ENCODE peak calls at places on chromosomes 11 and 22, in seven cellular contexts. D is H9, Q is neuronal stem cell, L is IMR-90, Z is H1, J is mesendoderm, Y is trophoblast cell. W is an unnamed sample.

GRCh38 chr22:44111562-44112155 is 69.1 kb upstream of the PARVG start:
- DNase-seq in D (no peak), Q (no peak), L (no peak), Z (no peak), J (no peak), Y (peak; percentile 65), W (no peak)

GRCh38 chr22:19038164-19038546 is 84.1 kb downstream of the DGCR2 start:
- DNase-seq in D (peak; percentile 19), Q (no peak), L (no peak), Z (no peak), J (no peak), Y (no peak), W (no peak)

GRCh38 chr11:25535462-25535861 is 796.5 kb upstream of the ANO3 start:
- DNase-seq in D (no peak), Q (no peak), L (no peak), Z (no peak), J (no peak), Y (no peak), W (peak; percentile 2)

GRCh38 chr11:30917859-30918478 is 331.8 kb upstream of the MPPED2 start:
- DNase-seq in D (no peak), Q (peak; percentile 72), L (peak; percentile 42), Z (no peak), J (peak; percentile 63), Y (no peak), W (peak; percentile 56)

GRCh38 chr11:61860054-61860903 is 31.1 kb downstream of the FADS3 start:
- DNase-seq in D (no peak), Q (no peak), L (no peak), Z (no peak), J (no peak), Y (no peak), W (no peak)

GRCh38 chr11:116613201-116613910 is 159.4 kb downstream of the BUD13 start:
- DNase-seq in D (no peak), Q (no peak), L (no peak), Z (no peak), J (no peak), Y (no peak), W (no peak)

GRCh38 chr11:65915101-65915820 is 3.6 kb downstream of the C11orf68 start:
- DNase-seq in D (no peak), Q (no peak), L (no peak), Z (no peak), J (no peak), Y (no peak), W (peak; percentile 51)

GRCh38 chr11:119696378-119697157 is 32.4 kb downstream of the NECTIN1 start:
- DNase-seq in D (peak; percentile 66), Q (no peak), L (no peak), Z (no peak), J (no peak), Y (no peak), W (no peak)

GRCh38 chr22:29311468-29312217 is 3.9 kb downstream of the RASL10A start:
- DNase-seq in D (no peak), Q (no peak), L (no peak), Z (no peak), J (no peak), Y (no peak), W (no peak)

GRCh38 chr11:44708063-44708462 is 18.7 kb upstream of the TSPAN18 start:
- DNase-seq in D (no peak), Q (no peak), L (no peak), Z (no peak), J (no peak), Y (no peak), W (no peak)

GRCh38 chr11:121104223-121104831 is 3.3 kb downstream of the TECTA start:
- DNase-seq in D (peak; percentile 48), Q (no peak), L (no peak), Z (no peak), J (peak; percentile 43), Y (no peak), W (no peak)

GRCh38 chr11:24588075-24588474 is 91.2 kb downstream of the LUZP2 start:
- DNase-seq in D (no peak), Q (no peak), L (peak; percentile 79), Z (no peak), J (no peak), Y (no peak), W (peak; percentile 63)

GRCh38 chr22:30294066-30294465 is 4.8 kb upstream of the CASTOR1 start:
- DNase-seq in D (no peak), Q (no peak), L (no peak), Z (no peak), J (no peak), Y (no peak), W (no peak)

GRCh38 chr11:47355283-47356128 is 3.0 kb upstream of the MYBPC3 start:
- DNase-seq in D (peak; percentile 98), Q (peak; percentile 90), L (peak; percentile 88), Z (peak; percentile 95), J (peak; percentile 98), Y (peak; percentile 94), W (peak; percentile 86)

GRCh38 chr11:29260939-29261705 is 755.7 kb downstream of the KCNA4 start:
- DNase-seq in D (no peak), Q (no peak), L (peak; percentile 86), Z (no peak), J (peak; percentile 60), Y (peak; percentile 54), W (peak; percentile 47)

GRCh38 chr11:73139476-73140198 is 2.5 kb downstream of the FCHSD2 start:
- DNase-seq in D (no peak), Q (no peak), L (peak; percentile 49), Z (no peak), J (no peak), Y (no peak), W (peak; percentile 43)

GRCh38 chr11:71240061-71240690 is 12.2 kb downstream of the SHANK2 start:
- DNase-seq in D (no peak), Q (no peak), L (no peak), Z (no peak), J (no peak), Y (no peak), W (no peak)

DNA sequence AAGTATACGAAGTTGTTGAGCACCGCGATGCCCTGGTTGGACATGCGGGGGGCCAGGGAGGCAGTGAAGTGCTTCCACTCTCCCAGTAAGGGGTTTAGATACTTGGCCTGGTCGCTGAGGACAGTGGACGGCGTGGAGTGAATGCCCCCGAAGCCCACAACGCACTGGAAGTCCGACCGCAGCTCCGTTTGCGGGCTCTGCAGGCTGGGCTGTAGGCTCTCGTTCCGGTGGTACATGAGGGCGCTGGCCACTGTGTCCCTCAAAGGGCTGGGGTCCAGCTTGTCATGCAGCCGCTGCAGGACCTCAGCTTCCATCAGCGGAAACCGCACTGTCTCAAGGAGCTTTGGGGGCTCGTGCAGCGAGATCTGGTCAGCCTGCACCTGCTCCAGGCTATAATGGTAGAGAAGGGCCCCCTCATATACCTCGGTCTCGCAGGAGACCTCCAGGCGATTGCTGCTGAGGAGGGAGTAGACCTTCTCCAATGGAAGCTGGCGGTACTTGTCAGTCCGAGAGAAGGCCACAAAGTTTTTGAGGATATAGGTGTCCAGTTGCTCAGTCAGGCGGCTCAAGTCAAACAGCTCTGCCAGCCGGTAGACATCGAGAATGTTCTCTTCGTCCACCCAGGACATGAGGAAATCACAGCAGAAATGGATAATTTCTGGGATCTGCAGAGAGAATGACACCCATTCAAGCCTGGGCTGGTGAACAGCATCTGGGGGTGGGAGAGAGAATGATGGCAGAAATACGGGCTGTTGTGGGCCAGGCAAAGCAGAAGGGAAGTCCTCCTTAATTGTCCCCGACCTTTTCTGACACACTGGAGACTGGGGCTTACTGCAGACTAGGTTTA is 27.5 kb upstream of the SCARF2 start:
- DNase-seq in D (no peak), Q (no peak), L (no peak), Z (no peak), J (no peak), Y (no peak), W (no peak)
- H2BK120ac ChIP-seq in D (no peak overlapping the region), Q (no peak overlapping the region), L (no peak overlapping the region), Z (no peak overlapping the region), J (no peak overlapping the region), Y (no peak overlapping the region), W (no peak overlapping the region)

GRCh38 chr11:986952-987305 is 49.6 kb downstream of the MUC6 start:
- DNase-seq in D (no peak), Q (no peak), L (no peak), Z (no peak), J (no peak), Y (no peak), W (no peak)
- H3K27ac ChIP-seq in D (no peak overlapping the region), Q (no peak overlapping the region), L (no peak overlapping the region), Z (no peak overlapping the region), J (no peak overlapping the region), Y (no peak overlapping the region), W (no peak overlapping the region)

GRCh38 chr11:130649749-130650275 is 201.4 kb downstream of the ADAMTS15 start:
- DNase-seq in D (no peak), Q (no peak), L (no peak), Z (no peak), J (no peak), Y (no peak), W (peak; percentile 45)

GRCh38 chr11:130647371-130647770 is 198.9 kb downstream of the ADAMTS15 start:
- DNase-seq in D (no peak), Q (no peak), L (no peak), Z (no peak), J (no peak), Y (no peak), W (no peak)

GRCh38 chr11:130646881-130647280 is 198.4 kb downstream of the ADAMTS15 start:
- DNase-seq in D (no peak), Q (no peak), L (no peak), Z (no peak), J (no peak), Y (no peak), W (no peak)

GRCh38 chr11:130650456-130651068 is 202.1 kb downstream of the ADAMTS15 start:
- DNase-seq in D (no peak), Q (no peak), L (peak; percentile 59), Z (no peak), J (no peak), Y (no peak), W (peak; percentile 20)

DNA sequence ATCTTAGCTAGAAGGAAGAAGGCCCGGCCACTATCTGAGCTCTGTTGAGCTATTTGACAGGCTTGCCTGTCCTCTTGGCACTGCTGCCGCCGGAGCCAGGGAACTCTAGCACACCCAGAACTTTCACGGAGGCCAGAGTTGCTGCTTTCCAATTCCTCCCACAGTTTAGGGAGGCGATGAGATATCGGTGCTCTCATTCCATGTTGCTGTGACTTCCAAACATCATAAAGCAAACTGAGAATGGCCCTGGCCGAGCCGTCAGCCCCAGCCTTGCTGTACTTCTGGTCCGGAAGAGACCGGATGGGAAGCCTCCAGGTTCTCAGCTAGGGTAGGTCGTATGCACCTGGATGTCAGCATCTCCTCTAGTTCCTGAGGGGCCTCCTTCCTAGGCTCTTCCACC is 200.2 kb downstream of the ADAMTS15 start:
- DNase-seq in D (no peak), Q (no peak), L (no peak), Z (no peak), J (no peak), Y (no peak), W (no peak)
- H2BK120ac ChIP-seq in D (no peak overlapping the region), Q (no peak overlapping the region), L (no peak overlapping the region), Z (no peak overlapping the region), J (no peak overlapping the region), Y (no peak overlapping the region), W (no peak overlapping the region)

DNA sequence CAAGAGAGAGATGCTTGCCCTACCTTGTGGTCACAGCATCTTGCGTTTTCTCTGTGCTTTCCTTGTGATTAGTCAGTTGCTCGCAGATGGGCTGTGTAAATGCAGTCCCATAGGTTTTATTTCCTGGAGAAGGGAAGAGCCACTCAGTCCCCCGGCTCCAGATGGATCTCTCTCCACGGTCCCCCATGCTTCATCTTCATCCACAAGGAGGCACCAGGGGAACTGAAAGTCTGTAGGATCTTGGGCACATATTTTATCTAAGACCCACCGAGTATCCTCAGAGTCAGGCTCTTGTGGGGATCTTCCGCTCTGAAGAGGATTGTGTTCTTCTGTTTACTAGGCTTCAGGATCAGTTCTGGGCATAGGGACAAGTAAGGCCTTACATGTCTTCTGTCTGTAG is 66.8 kb upstream of the E2F8 start:
- DNase-seq in D (peak; percentile 38), Q (no peak), L (no peak), Z (no peak), J (peak; percentile 35), Y (no peak), W (no peak)
- H3K27ac ChIP-seq in D (no peak overlapping the region), Q (no peak overlapping the region), L (no peak overlapping the region), Z (no peak overlapping the region), J (no peak overlapping the region), Y (no peak overlapping the region), W (no peak overlapping the region)

W was measured in mesenchymal stem cell.